ENCODE peak calls at places on chromosomes 7 and 10, in four cellular contexts. One of them, this sample, is unnamed.
A peak's percentile ranks its signal among the peaks of the same experiment; 100 is the strongest.

GRCh38 chr10:14093735-14094484 is 236.8 kb downstream of the FRMD4A start:
- DNase-seq in OCI-LY7: no peak
- DNase-seq in hepatocyte: peak; percentile 30
- DNase-seq in mesenchymal stem cell: peak; percentile 53
- DNase-seq in this sample: peak; percentile 84

GRCh38 chr10:49254556-49255318 is 44.2 kb upstream of the C10orf71 start:
- DNase-seq in OCI-LY7: no peak
- DNase-seq in mesenchymal stem cell: no peak
- DNase-seq in hepatocyte: no peak
- DNase-seq in this sample: no peak

GRCh38 chr10:131681122-131681521 is 219.7 kb upstream of the PPP2R2D start:
- DNase-seq in mesenchymal stem cell: no peak
- DNase-seq in OCI-LY7: no peak
- DNase-seq in hepatocyte: no peak
- DNase-seq in this sample: no peak

GRCh38 chr7:114086491-114086905 is 167.7 kb upstream of the PPP1R3A start:
- DNase-seq in OCI-LY7: no peak
- DNase-seq in hepatocyte: peak; percentile 47
- DNase-seq in mesenchymal stem cell: no peak
- DNase-seq in this sample: peak; percentile 44

GRCh38 chr7:134798155-134798554 is 18.7 kb downstream of the CALD1 start:
- DNase-seq in mesenchymal stem cell: no peak
- DNase-seq in hepatocyte: no peak
- DNase-seq in OCI-LY7: no peak
- DNase-seq in this sample: no peak

GRCh38 chr7:98922392-98923107 is 44.2 kb downstream of the TRRAP start:
- DNase-seq in mesenchymal stem cell: peak; percentile 63
- DNase-seq in hepatocyte: peak; percentile 56
- DNase-seq in OCI-LY7: no peak
- DNase-seq in this sample: no peak

GRCh38 chr10:118449521-118449920 is 107.4 kb upstream of the FAM204A start:
- DNase-seq in hepatocyte: no peak
- DNase-seq in mesenchymal stem cell: no peak
- DNase-seq in OCI-LY7: no peak
- DNase-seq in this sample: peak; percentile 15

GRCh38 chr10:122490786-122491680 is 29.7 kb downstream of the HTRA1 start:
- DNase-seq in OCI-LY7: no peak
- DNase-seq in hepatocyte: no peak
- DNase-seq in mesenchymal stem cell: no peak
- DNase-seq in this sample: peak; percentile 15

GRCh38 chr7:105521027-105521730 is 892 bp downstream of the PUS7 start:
- DNase-seq in OCI-LY7: peak; percentile 51
- DNase-seq in mesenchymal stem cell: peak; percentile 82
- DNase-seq in hepatocyte: peak; percentile 77
- DNase-seq in this sample: peak; percentile 53

GRCh38 chr7:26179826-26180497 is 20.6 kb downstream of the HNRNPA2B1 start:
- DNase-seq in OCI-LY7: no peak
- DNase-seq in mesenchymal stem cell: no peak
- DNase-seq in hepatocyte: no peak
- DNase-seq in this sample: no peak

GRCh38 chr10:91163269-91163708 is 57.2 kb upstream of the PCGF5 start:
- DNase-seq in OCI-LY7: peak; percentile 81
- DNase-seq in mesenchymal stem cell: peak; percentile 74
- DNase-seq in hepatocyte: peak; percentile 72
- DNase-seq in this sample: peak; percentile 72

GRCh38 chr7:84025332-84025927 is 169.2 kb downstream of the SEMA3A start:
- DNase-seq in mesenchymal stem cell: peak; percentile 92
- DNase-seq in OCI-LY7: no peak
- DNase-seq in hepatocyte: peak; percentile 47
- DNase-seq in this sample: peak; percentile 35

GRCh38 chr7:22093003-22093402 is 147.3 kb upstream of the CDCA7L start:
- DNase-seq in mesenchymal stem cell: no peak
- DNase-seq in hepatocyte: no peak
- DNase-seq in OCI-LY7: no peak
- DNase-seq in this sample: no peak

GRCh38 chr10:77120012-77120411 is 517.6 kb downstream of the KCNMA1 start:
- DNase-seq in mesenchymal stem cell: no peak
- DNase-seq in hepatocyte: no peak
- DNase-seq in OCI-LY7: no peak
- DNase-seq in this sample: no peak

GRCh38 chr7:44121761-44122420 is 1.5 kb downstream of the POLD2 start:
- DNase-seq in mesenchymal stem cell: no peak
- DNase-seq in OCI-LY7: no peak
- DNase-seq in hepatocyte: no peak
- DNase-seq in this sample: no peak

GRCh38 chr7:33258561-33258960 is 129.2 kb downstream of the BBS9 start:
- DNase-seq in hepatocyte: no peak
- DNase-seq in mesenchymal stem cell: no peak
- DNase-seq in OCI-LY7: no peak
- DNase-seq in this sample: no peak

GRCh38 chr10:18795549-18795948 is 136.3 kb downstream of the ARL5B start:
- DNase-seq in hepatocyte: no peak
- DNase-seq in OCI-LY7: no peak
- DNase-seq in mesenchymal stem cell: no peak
- DNase-seq in this sample: no peak

GRCh38 chr7:91267558-91267955 is 3.3 kb downstream of the FZD1 start:
- DNase-seq in mesenchymal stem cell: peak; percentile 17
- DNase-seq in hepatocyte: no peak
- DNase-seq in OCI-LY7: no peak
- DNase-seq in this sample: no peak

GRCh38 chr7:99041526-99041925 is 102.4 kb downstream of the SMURF1 start:
- DNase-seq in hepatocyte: peak; percentile 32
- DNase-seq in OCI-LY7: no peak
- DNase-seq in mesenchymal stem cell: no peak
- DNase-seq in this sample: no peak

GRCh38 chr7:26784118-26784517 is 80.3 kb downstream of the SKAP2 start:
- DNase-seq in OCI-LY7: no peak
- DNase-seq in hepatocyte: no peak
- DNase-seq in mesenchymal stem cell: no peak
- DNase-seq in this sample: peak; percentile 66

GRCh38 chr10:79189853-79190435 is 121.2 kb downstream of the ZMIZ1 start:
- DNase-seq in OCI-LY7: no peak
- DNase-seq in mesenchymal stem cell: no peak
- DNase-seq in hepatocyte: no peak
- DNase-seq in this sample: no peak

GRCh38 chr7:127413962-127414361 is 21.5 kb upstream of the ZNF800 start:
- DNase-seq in mesenchymal stem cell: no peak
- DNase-seq in hepatocyte: no peak
- DNase-seq in OCI-LY7: peak; percentile 22
- DNase-seq in this sample: no peak

GRCh38 chr10:986137-986825 is 2.0 kb upstream of the GTPBP4 start:
- DNase-seq in hepatocyte: peak; percentile 58
- DNase-seq in OCI-LY7: no peak
- DNase-seq in mesenchymal stem cell: peak; percentile 49
- DNase-seq in this sample: no peak

GRCh38 chr10:32911285-32912016 is 46.6 kb downstream of the ITGB1 start:
- DNase-seq in mesenchymal stem cell: no peak
- DNase-seq in OCI-LY7: no peak
- DNase-seq in hepatocyte: no peak
- DNase-seq in this sample: no peak

GRCh38 chr7:77427996-77428603 is 12.0 kb upstream of the GSAP start:
- DNase-seq in mesenchymal stem cell: peak; percentile 64
- DNase-seq in hepatocyte: no peak
- DNase-seq in OCI-LY7: no peak
- DNase-seq in this sample: peak; percentile 11

GRCh38 chr7:127674361-127674760 is 22.4 kb downstream of the SND1 start:
- DNase-seq in OCI-LY7: no peak
- DNase-seq in mesenchymal stem cell: peak; percentile 28
- DNase-seq in hepatocyte: no peak
- DNase-seq in this sample: no peak

GRCh38 chr7:66333443-66333842 is 128.3 kb downstream of the TPST1 start:
- DNase-seq in OCI-LY7: no peak
- DNase-seq in mesenchymal stem cell: no peak
- DNase-seq in hepatocyte: no peak
- DNase-seq in this sample: no peak

GRCh38 chr10:7969623-7970022 is 84.9 kb upstream of the GATA3 start:
- DNase-seq in mesenchymal stem cell: no peak
- DNase-seq in hepatocyte: no peak
- DNase-seq in OCI-LY7: no peak
- DNase-seq in this sample: no peak

DNA sequence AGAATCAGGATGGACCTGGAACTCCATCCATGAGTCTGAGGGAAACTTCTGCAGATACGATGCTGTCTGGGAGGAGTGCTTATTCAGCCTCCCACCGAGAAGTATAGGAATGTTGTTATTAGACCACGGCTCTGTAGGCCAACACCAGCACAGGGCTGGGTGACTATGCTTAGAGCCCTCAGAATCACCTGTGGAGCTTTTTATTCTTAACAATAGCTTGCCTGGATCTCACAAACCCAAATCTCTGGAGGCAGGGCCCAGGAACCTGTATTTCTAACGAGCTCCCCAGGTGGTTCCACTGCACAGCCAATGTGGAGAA is 55.6 kb upstream of the ARID5B start:
- DNase-seq in OCI-LY7: no peak
- DNase-seq in hepatocyte: no peak
- DNase-seq in mesenchymal stem cell: no peak
- DNase-seq in this sample: no peak
- H3K4me2 ChIP-seq in OCI-LY7: no peak overlapping the region
- H3K4me2 ChIP-seq in hepatocyte: no peak overlapping the region
- H3K4me2 ChIP-seq in mesenchymal stem cell: no peak overlapping the region
- H3K4me2 ChIP-seq in this sample: no peak overlapping the region

GRCh38 chr7:36638586-36639265 is 85.6 kb downstream of the AOAH start:
- DNase-seq in mesenchymal stem cell: no peak
- DNase-seq in hepatocyte: no peak
- DNase-seq in OCI-LY7: no peak
- DNase-seq in this sample: no peak

GRCh38 chr7:36640682-36641081 is 83.6 kb downstream of the AOAH start:
- DNase-seq in hepatocyte: no peak
- DNase-seq in mesenchymal stem cell: no peak
- DNase-seq in OCI-LY7: no peak
- DNase-seq in this sample: no peak

GRCh38 chr7:36642010-36642409 is 82.3 kb downstream of the AOAH start:
- DNase-seq in hepatocyte: no peak
- DNase-seq in mesenchymal stem cell: no peak
- DNase-seq in OCI-LY7: no peak
- DNase-seq in this sample: no peak

GRCh38 chr7:36638140-36638539 is 86.2 kb downstream of the AOAH start:
- DNase-seq in hepatocyte: no peak
- DNase-seq in mesenchymal stem cell: no peak
- DNase-seq in OCI-LY7: no peak
- DNase-seq in this sample: no peak

GRCh38 chr7:36639826-36640225 is 84.5 kb downstream of the AOAH start:
- DNase-seq in OCI-LY7: no peak
- DNase-seq in mesenchymal stem cell: no peak
- DNase-seq in hepatocyte: no peak
- DNase-seq in this sample: no peak
- H3K4me2 ChIP-seq in OCI-LY7: no peak overlapping the region
- H3K4me2 ChIP-seq in mesenchymal stem cell: no peak overlapping the region
- H3K4me2 ChIP-seq in hepatocyte: no peak overlapping the region
- H3K4me2 ChIP-seq in this sample: no peak overlapping the region

DNA sequence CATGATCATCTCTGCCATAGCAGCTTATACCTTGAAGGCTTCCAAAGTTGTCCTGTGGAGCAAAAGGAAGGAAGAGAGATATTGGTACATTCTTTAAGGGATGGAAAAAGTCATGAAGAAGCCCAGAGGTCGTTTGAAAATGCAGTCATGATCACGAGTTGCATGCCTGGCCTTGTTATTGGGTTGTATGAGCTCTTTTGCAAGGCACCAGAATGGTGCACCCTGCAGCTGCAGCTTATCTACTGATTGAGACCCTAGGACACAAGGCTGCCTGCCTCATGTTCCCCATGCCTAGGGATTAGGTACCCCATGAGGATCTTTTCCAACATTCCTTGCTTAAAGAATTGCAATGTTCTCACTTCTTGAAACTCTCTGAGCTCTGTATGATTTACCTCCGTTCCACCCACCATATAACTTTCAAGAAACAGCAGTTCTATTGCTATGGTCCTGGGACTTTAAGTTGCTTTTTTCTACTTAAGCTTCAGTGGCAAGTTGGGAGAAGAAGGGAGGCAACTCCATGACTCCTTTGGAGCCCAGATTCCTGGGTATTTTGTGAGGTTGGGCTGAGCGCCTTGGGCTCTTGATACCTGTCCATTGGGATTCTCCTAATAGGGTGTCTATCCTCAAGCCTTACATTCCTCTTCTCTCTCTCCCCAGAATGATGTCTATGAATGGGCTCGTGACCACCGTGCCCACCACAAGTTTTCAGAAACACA is 6.9 kb downstream of the SCD start:
- DNase-seq in OCI-LY7: no peak
- DNase-seq in hepatocyte: no peak
- DNase-seq in mesenchymal stem cell: no peak
- DNase-seq in this sample: no peak
- H3K4me2 ChIP-seq in OCI-LY7: no peak overlapping the region
- H3K4me2 ChIP-seq in hepatocyte: no peak overlapping the region
- H3K4me2 ChIP-seq in mesenchymal stem cell: no peak overlapping the region
- H3K4me2 ChIP-seq in this sample: no peak overlapping the region

GRCh38 chr10:35412336-35412735 is 76.0 kb downstream of the CCNY start:
- DNase-seq in hepatocyte: no peak
- DNase-seq in mesenchymal stem cell: no peak
- DNase-seq in OCI-LY7: no peak
- DNase-seq in this sample: no peak

GRCh38 chr10:35413985-35414861 is 77.9 kb downstream of the CCNY start:
- DNase-seq in hepatocyte: peak; percentile 42
- DNase-seq in OCI-LY7: no peak
- DNase-seq in mesenchymal stem cell: no peak
- DNase-seq in this sample: no peak

GRCh38 chr10:35409808-35410207 is 73.5 kb downstream of the CCNY start:
- DNase-seq in OCI-LY7: no peak
- DNase-seq in mesenchymal stem cell: no peak
- DNase-seq in hepatocyte: no peak
- DNase-seq in this sample: no peak

GRCh38 chr10:35412900-35413491 is 76.7 kb downstream of the CCNY start:
- DNase-seq in hepatocyte: no peak
- DNase-seq in mesenchymal stem cell: no peak
- DNase-seq in OCI-LY7: no peak
- DNase-seq in this sample: no peak

DNA sequence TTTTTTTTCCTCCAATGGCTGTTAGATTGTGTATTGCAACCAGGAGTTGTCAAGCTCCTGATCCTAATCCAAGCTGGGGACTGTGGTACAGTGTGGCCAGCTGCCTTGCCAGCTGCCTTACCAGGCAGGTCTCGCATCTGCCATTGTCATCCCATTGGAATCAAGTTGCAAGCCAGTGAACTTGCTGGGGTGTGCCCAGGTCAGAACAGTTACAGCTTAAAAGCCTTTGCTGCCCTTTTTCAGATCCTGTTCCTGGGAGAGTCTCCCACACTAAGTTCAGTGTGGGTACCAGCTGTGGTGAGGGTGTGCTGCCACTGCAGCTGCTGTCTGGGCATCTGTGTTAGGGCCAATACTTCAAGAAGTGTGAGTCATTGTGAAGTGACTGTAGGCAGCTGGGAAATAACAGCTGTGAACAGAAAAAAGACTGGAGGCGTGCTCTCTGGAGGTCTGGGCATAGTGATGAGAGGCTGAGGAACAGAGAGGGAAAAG is 72.8 kb downstream of the CCNY start:
- DNase-seq in mesenchymal stem cell: peak; percentile 90
- DNase-seq in OCI-LY7: no peak
- DNase-seq in hepatocyte: no peak
- DNase-seq in this sample: no peak
- H3K4me2 ChIP-seq in mesenchymal stem cell: no peak overlapping the region
- H3K4me2 ChIP-seq in OCI-LY7: no peak overlapping the region
- H3K4me2 ChIP-seq in hepatocyte: no peak overlapping the region
- H3K4me2 ChIP-seq in this sample: no peak overlapping the region

This sample was measured in GM23338.